ENCODE peak calls at places on chromosomes 4 and X, in eight cellular contexts. O is cardiac muscle cell; R is fibroblast of villous mesenchyme; G is PC-3; J is A549; Q is GM23338; S is CD4-positive, CD25-positive, alpha-beta regulatory T cell; A is astrocyte of the spinal cord. B is an unnamed sample.
A peak's percentile ranks its signal among the peaks of the same experiment; 100 is the strongest.

GRCh38 chr4:136680271-136680670 is 852.0 kb downstream of the PCDH18 start:
- DNase-seq in O (no peak), R (no peak), G (peak; percentile 7), J (no peak), Q (no peak), S (no peak), A (peak; percentile 2), B (no peak)

GRCh38 chrX:19195243-19195610 is 73.0 kb upstream of the ADGRG2 start:
- DNase-seq in O (no peak), R (no peak), G (no peak), J (no peak), Q (no peak), S (no peak), A (no peak), B (no peak)

GRCh38 chr4:145808021-145808650 is 128.2 kb downstream of the C4orf51 start:
- DNase-seq in O (peak; percentile 89), R (peak; percentile 89), G (peak; percentile 98), J (peak; percentile 66), Q (peak; percentile 55), S (no peak), A (peak; percentile 96), B (peak; percentile 19)

GRCh38 chrX:107480272-107480671 is 30.8 kb downstream of the FRMPD3 start:
- DNase-seq in O (no peak), R (no peak), G (no peak), J (no peak), Q (no peak), S (no peak), A (no peak), B (no peak)

GRCh38 chrX:71637253-71637618 is 18.9 kb upstream of the CXCR3 start:
- DNase-seq in O (no peak), R (no peak), G (peak; percentile 19), J (no peak), Q (no peak), S (no peak), A (no peak), B (no peak)

GRCh38 chr4:124437853-124438495 is 274.6 kb downstream of the ANKRD50 start:
- DNase-seq in O (no peak), R (peak; percentile 20), G (peak; percentile 75), J (no peak), Q (no peak), S (no peak), A (no peak), B (no peak)

GRCh38 chr4:68152411-68152810 is 22.7 kb upstream of the TMPRSS11F start:
- DNase-seq in O (peak; percentile 24), R (no peak), G (peak; percentile 84), J (no peak), Q (no peak), S (no peak), A (peak; percentile 28), B (no peak)

GRCh38 chrX:23861215-23861896 is 46.4 kb downstream of the APOO start:
- DNase-seq in O (no peak), R (no peak), G (no peak), J (no peak), Q (no peak), S (no peak), A (no peak), B (no peak)

GRCh38 chr4:102437111-102437510 is 64.0 kb upstream of the NFKB1 start:
- DNase-seq in O (no peak), R (no peak), G (no peak), J (no peak), Q (no peak), S (no peak), A (no peak), B (no peak)

GRCh38 chr4:111334356-111334755 is 711.5 kb upstream of the PITX2 start:
- DNase-seq in O (no peak), R (no peak), G (no peak), J (no peak), Q (no peak), S (no peak), A (no peak), B (no peak)

GRCh38 chr4:111326450-111326849 is 703.6 kb upstream of the PITX2 start:
- DNase-seq in O (no peak), R (no peak), G (no peak), J (no peak), Q (no peak), S (no peak), A (no peak), B (no peak)

GRCh38 chr4:111330786-111331185 is 707.9 kb upstream of the PITX2 start:
- DNase-seq in O (no peak), R (no peak), G (no peak), J (no peak), Q (no peak), S (no peak), A (peak; percentile 19), B (no peak)
- H3K4me3 ChIP-seq in O (no peak overlapping the region), R (no peak overlapping the region), G (no peak overlapping the region), J (no peak overlapping the region), Q (no peak overlapping the region), S (no peak overlapping the region), A (no peak overlapping the region), B (no peak overlapping the region)

GRCh38 chr4:3802571-3803474 is 36.6 kb downstream of the ADRA2C start:
- DNase-seq in O (no peak), R (no peak), G (no peak), J (no peak), Q (no peak), S (no peak), A (no peak), B (peak; percentile 4)
- H3K4me3 ChIP-seq in O (no peak overlapping the region), R (no peak overlapping the region), G (no peak overlapping the region), J (no peak overlapping the region), Q (no peak overlapping the region), S (no peak overlapping the region), A (no peak overlapping the region), B (no peak overlapping the region)

GRCh38 chrX:10395643-10396042 is 224.7 kb downstream of the MID1 start:
- DNase-seq in O (no peak), R (no peak), G (no peak), J (no peak), Q (no peak), S (no peak), A (no peak), B (no peak)
- H3K4me3 ChIP-seq in O (no peak overlapping the region), R (no peak overlapping the region), G (no peak overlapping the region), J (no peak overlapping the region), Q (no peak overlapping the region), S (no peak overlapping the region), A (no peak overlapping the region), B (no peak overlapping the region)

GRCh38 chr4:40480291-40480690 is 145.2 kb downstream of the CHRNA9 start:
- DNase-seq in O (no peak), R (no peak), G (no peak), J (no peak), Q (no peak), S (no peak), A (no peak), B (no peak)

GRCh38 chr4:40478215-40478614 is 143.1 kb downstream of the CHRNA9 start:
- DNase-seq in O (no peak), R (no peak), G (no peak), J (no peak), Q (no peak), S (no peak), A (no peak), B (no peak)

GRCh38 chr4:40481977-40482376 is 146.8 kb downstream of the CHRNA9 start:
- DNase-seq in O (no peak), R (no peak), G (no peak), J (no peak), Q (no peak), S (no peak), A (no peak), B (no peak)

GRCh38 chr4:40482985-40483647 is 146.5 kb downstream of the RBM47 start:
- DNase-seq in O (no peak), R (no peak), G (no peak), J (no peak), Q (peak; percentile 78), S (no peak), A (no peak), B (no peak)

DNA sequence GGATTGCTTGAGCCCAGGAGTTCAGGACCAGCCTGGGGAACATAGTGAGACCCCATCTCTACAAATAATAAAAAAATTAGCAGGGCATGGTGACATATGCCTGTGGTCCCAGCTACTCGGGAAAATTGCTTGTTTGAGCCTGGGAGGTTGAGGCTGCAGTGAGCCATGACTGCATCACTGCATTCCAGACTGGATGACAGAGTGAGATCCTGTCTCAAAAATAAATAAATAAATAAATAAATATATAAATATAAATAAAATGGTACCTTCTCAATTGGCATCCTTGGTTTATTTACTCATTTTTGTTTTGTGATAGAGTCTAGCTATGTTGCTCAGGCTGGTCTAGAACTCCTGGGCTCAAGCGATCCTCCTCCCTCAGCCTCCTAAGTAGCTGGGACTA is 144.2 kb downstream of the CHRNA9 start:
- DNase-seq in O (no peak), R (no peak), G (no peak), J (no peak), Q (no peak), S (no peak), A (no peak), B (no peak)
- H3K4me3 ChIP-seq in O (no peak overlapping the region), R (no peak overlapping the region), G (no peak overlapping the region), J (no peak overlapping the region), Q (no peak overlapping the region), S (no peak overlapping the region), A (no peak overlapping the region), B (no peak overlapping the region)

DNA sequence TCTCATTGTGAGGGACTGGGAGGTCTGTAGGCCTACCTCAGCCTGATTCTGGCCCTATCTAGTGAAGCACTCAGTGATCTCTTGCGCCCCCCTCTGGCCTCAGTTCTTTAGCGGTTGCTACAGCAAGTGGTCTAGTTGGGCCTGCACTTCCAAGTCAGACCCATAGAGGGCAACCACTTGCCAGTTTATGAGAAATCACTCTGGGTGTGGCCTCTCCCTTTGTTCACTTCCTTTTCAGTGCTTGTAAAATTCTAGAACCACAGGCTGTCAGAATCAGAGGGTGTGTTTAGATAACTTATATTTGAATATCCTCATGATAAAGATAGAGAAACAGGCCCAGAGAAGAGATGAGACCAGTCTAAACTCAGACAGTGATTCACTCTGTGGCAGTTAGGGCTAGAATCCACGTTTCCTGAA is 60.9 kb upstream of the LAS1L start:
- DNase-seq in O (peak; percentile 94), R (peak; percentile 95), G (peak; percentile 97), J (peak; percentile 74), Q (peak; percentile 94), S (peak; percentile 75), A (peak; percentile 91), B (peak; percentile 84)
- H3K4me3 ChIP-seq in O (no peak overlapping the region), R (no peak overlapping the region), G (no peak overlapping the region), J (no peak overlapping the region), Q (no peak overlapping the region), S (peak overlapping the region; percentile 60), A (no peak overlapping the region), B (no peak overlapping the region)

DNA sequence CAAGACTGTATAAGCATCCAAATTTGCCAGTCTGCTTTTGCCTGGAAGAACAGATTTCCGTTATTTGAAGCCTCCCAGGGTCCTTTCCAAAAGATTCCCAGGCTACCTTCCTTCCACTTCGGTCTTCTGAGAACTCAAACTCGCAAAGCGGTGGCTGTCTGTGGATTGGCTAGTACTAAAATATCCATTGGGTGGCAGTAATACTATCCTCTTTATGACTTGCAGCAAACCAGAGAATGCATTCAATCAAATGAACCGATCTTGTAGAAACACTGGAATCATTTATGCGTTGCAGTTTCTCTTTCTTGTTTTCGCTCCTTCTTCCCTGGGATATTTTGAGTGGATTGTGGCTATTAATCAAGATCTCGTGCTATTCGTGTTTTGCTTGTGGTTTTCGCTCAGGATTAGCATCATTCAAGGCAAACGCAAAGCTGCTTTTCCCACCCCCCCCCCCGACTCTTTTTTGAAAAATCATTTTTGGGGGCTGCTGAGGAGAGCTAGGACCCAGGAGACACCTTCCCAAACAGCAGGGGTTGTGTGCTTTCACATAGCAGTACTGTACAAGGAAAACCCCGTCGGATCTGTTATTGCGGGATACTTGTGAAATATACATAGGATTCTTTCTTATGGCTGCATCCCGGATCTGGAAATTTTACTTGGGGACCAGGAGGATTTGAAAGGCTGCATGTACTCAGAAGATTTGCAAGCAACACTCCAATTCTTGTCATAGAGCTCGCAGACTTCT is at the start of gene IL1RAPL1:
- DNase-seq in O (peak; percentile 81), R (peak; percentile 33), G (peak; percentile 67), J (peak; percentile 5), Q (no peak), S (no peak), A (peak; percentile 75), B (no peak)
- H3K4me3 ChIP-seq in O (peak within 1 kb of the TSS; percentile 67), R (peak within 1 kb of the TSS; percentile 43), G (peak within 1 kb of the TSS; percentile 66), J (peak within 1 kb of the TSS; percentile 19), Q (peak within 1 kb of the TSS; percentile 64), S (no peak within 1 kb of the TSS), A (peak within 1 kb of the TSS; percentile 44), B (no peak within 1 kb of the TSS)

B was measured in pancreas.